ENCODE peak calls at places on chromosomes 4 and X, in ten cellular contexts. D, V, Q, C, X, E, F, M, S and T are unnamed samples. For H3K4me1 and H3K36me3, the result is how much of the 10 kb centered on the place peaks cover.

GRCh38 chrX:17030092-17030491 is 83.6 kb downstream of the REPS2 start:
- DNase-seq in X (no peak), V (no peak), Q (no peak), M (no peak), S (no peak), D (no peak), E (no peak), C (no peak), F (no peak), T (no peak)

GRCh38 chr4:169117591-169118081 is 107.6 kb upstream of the CBR4 start:
- DNase-seq in Q (no peak), M (no peak), X (no peak), C (peak), D (no peak), V (no peak), E (no peak), F (peak), S (no peak), T (no peak)

GRCh38 chrX:132023896-132024386 is 839 bp downstream of the STK26 start:
- DNase-seq in F (no peak), E (no peak), S (peak), C (no peak), X (no peak), Q (peak), V (peak), D (no peak), M (no peak), T (peak)

GRCh38 chrX:107549504-107549903 is 78.8 kb upstream of the PRPS1 start:
- DNase-seq in F (no peak), X (no peak), E (no peak), M (no peak), S (no peak), Q (no peak), C (no peak), V (no peak), D (no peak), T (no peak)

GRCh38 chr4:153440475-153440874 is 25.7 kb upstream of the TMEM131L start:
- DNase-seq in F (no peak), E (no peak), M (no peak), D (no peak), S (no peak), X (no peak), Q (no peak), C (no peak), V (no peak), T (no peak)

GRCh38 chr4:40931238-40931637 is 181.5 kb downstream of the NSUN7 start:
- DNase-seq in E (no peak), F (no peak), C (no peak), M (no peak), D (no peak), V (no peak), X (no peak), Q (no peak), S (no peak), T (no peak)

GRCh38 chrX:150899191-150899757 is 806 bp upstream of the CD99L2 start:
- DNase-seq in D (peak), Q (no peak), F (peak), S (peak), M (peak), X (no peak), E (peak), C (no peak), V (no peak), T (peak)

GRCh38 chr4:103030791-103031190 is 11.3 kb upstream of the SLC9B1 start:
- DNase-seq in E (no peak), D (no peak), C (no peak), Q (no peak), M (no peak), S (no peak), F (no peak), X (no peak), V (no peak), T (no peak)

GRCh38 chr4:76977731-76978350 is 28.3 kb downstream of the SEPTIN11 start:
- DNase-seq in V (no peak), E (no peak), C (no peak), X (peak), F (peak), S (no peak), D (no peak), M (no peak), Q (no peak), T (no peak)

GRCh38 chr4:122692641-122693520 is 39.6 kb upstream of the BBS12 start:
- DNase-seq in M (no peak), E (no peak), X (no peak), F (peak), V (no peak), Q (no peak), D (no peak), C (no peak), S (no peak), T (no peak)

GRCh38 chr4:113355550-113356371 is 306.3 kb downstream of the ANK2 start:
- DNase-seq in C (no peak), V (peak), Q (no peak), E (no peak), D (no peak), X (no peak), S (no peak), M (no peak), F (peak), T (peak)

GRCh38 chrX:16138108-16138427 is 14.7 kb downstream of the GRPR start:
- DNase-seq in V (no peak), D (no peak), C (no peak), M (no peak), F (no peak), E (no peak), Q (no peak), S (peak), X (no peak), T (no peak)

GRCh38 chrX:136710324-136710951 is 62.5 kb downstream of the CD40LG start:
- DNase-seq in X (no peak), D (no peak), S (no peak), C (no peak), Q (no peak), V (no peak), E (no peak), M (no peak), F (peak), T (no peak)

GRCh38 chr4:87734936-87735335 is 64.4 kb upstream of the IBSP start:
- DNase-seq in F (no peak), M (no peak), X (no peak), D (no peak), S (no peak), V (no peak), Q (no peak), C (no peak), E (no peak), T (no peak)

GRCh38 chr4:183550345-183551080 is 45.7 kb downstream of the ING2 start:
- DNase-seq in S (no peak), M (no peak), V (no peak), D (no peak), Q (no peak), X (no peak), F (no peak), C (no peak), E (no peak), T (no peak)

GRCh38 chr4:143183513-143184216 is 1.1 kb upstream of the USP38 start:
- DNase-seq in S (no peak), Q (no peak), V (no peak), E (no peak), D (no peak), X (no peak), M (no peak), C (no peak), F (no peak), T (no peak)

GRCh38 chr4:78298618-78299017 is 241.5 kb downstream of the FRAS1 start:
- DNase-seq in E (no peak), V (no peak), X (no peak), C (no peak), S (no peak), D (no peak), M (no peak), Q (no peak), F (peak), T (no peak)

GRCh38 chr4:184104419-184105101 is 113.1 kb downstream of the ENPP6 start:
- DNase-seq in M (no peak), F (no peak), C (no peak), S (no peak), D (no peak), X (no peak), Q (no peak), E (no peak), V (no peak), T (no peak)

GRCh38 chr4:37388672-37389368 is 144.3 kb downstream of the NWD2 start:
- DNase-seq in C (no peak), Q (no peak), D (no peak), E (no peak), X (no peak), F (no peak), M (no peak), V (no peak), S (peak), T (no peak)

GRCh38 chrX:41984628-41985027 is 61.3 kb upstream of the CASK start:
- DNase-seq in Q (no peak), E (no peak), C (no peak), F (no peak), M (no peak), X (no peak), S (no peak), D (no peak), V (no peak), T (no peak)

GRCh38 chrX:18643853-18644252 is 28.1 kb downstream of the RS1 start:
- DNase-seq in E (no peak), F (no peak), M (no peak), V (no peak), D (no peak), C (no peak), X (no peak), S (no peak), Q (no peak), T (no peak)

GRCh38 chr4:112213850-112214249 is 17.7 kb upstream of the AP1AR start:
- DNase-seq in Q (no peak), V (no peak), X (no peak), C (no peak), E (no peak), S (no peak), D (no peak), F (peak), M (no peak), T (no peak)

GRCh38 chrX:49701948-49702347 is 6.2 kb upstream of the PAGE1 start:
- DNase-seq in S (no peak), Q (no peak), X (no peak), E (no peak), V (no peak), D (no peak), F (no peak), C (no peak), M (no peak), T (no peak)

GRCh38 chr4:133146192-133146573 is 2.9 kb upstream of the PCDH10 start:
- DNase-seq in M (no peak), X (no peak), S (no peak), F (no peak), D (no peak), E (no peak), Q (no peak), V (no peak), C (no peak), T (no peak)

GRCh38 chrX:9757366-9757765 is 8.3 kb downstream of the GPR143 start:
- DNase-seq in X (no peak), C (no peak), D (no peak), S (no peak), V (no peak), E (no peak), Q (no peak), F (no peak), M (no peak), T (no peak)

GRCh38 chrX:72020788-72021187 is 110.1 kb downstream of the NHSL2 start:
- DNase-seq in D (no peak), X (no peak), E (no peak), Q (no peak), C (no peak), S (no peak), F (no peak), M (no peak), V (no peak), T (no peak)

GRCh38 chr4:73099143-73099542 is 29.6 kb upstream of the COX18 start:
- DNase-seq in D (no peak), F (no peak), M (no peak), V (no peak), Q (no peak), E (no peak), X (no peak), C (no peak), S (no peak), T (no peak)

GRCh38 chrX:10017866-10018265 is 50.7 kb downstream of the CLDN34 start:
- DNase-seq in E (no peak), X (no peak), F (peak), V (no peak), S (no peak), C (no peak), M (no peak), D (no peak), Q (no peak), T (no peak)

GRCh38 chr4:6324999-6325790 is 55.5 kb downstream of the WFS1 start:
- DNase-seq in E (no peak), F (no peak), C (no peak), M (peak), S (peak), V (no peak), X (no peak), D (peak), Q (no peak), T (no peak)

GRCh38 chr4:2932951-2933565 is 30.1 kb downstream of the NOP14 start:
- DNase-seq in C (no peak), S (no peak), X (no peak), E (peak), V (no peak), M (no peak), Q (no peak), D (no peak), F (no peak), T (peak)
- H3K4me1 ChIP-seq in C (under half), S (under half), X (under half), E (under half), V (half or more), M (half or more), Q (under half), D (under half), F (under half), T (half or more)

GRCh38 chrX:38878674-38879375 is 77.6 kb downstream of the MID1IP1 start:
- DNase-seq in D (no peak), C (no peak), E (no peak), M (no peak), X (no peak), Q (no peak), V (no peak), F (no peak), S (no peak), T (no peak)
- H3K36me3 ChIP-seq in D (under half), C (under half), E (under half), M (under half), X (under half), Q (under half), V (under half), F (under half), S (under half), T (under half)

GRCh38 chr4:13299343-13299742 is 184.8 kb downstream of the RAB28 start:
- DNase-seq in V (no peak), M (no peak), E (no peak), D (no peak), S (no peak), F (no peak), Q (no peak), C (no peak), X (no peak), T (no peak)
- H3K27ac ChIP-seq in V (no peak), M (no peak), E (no peak), D (no peak), S (no peak), F (no peak), Q (no peak), C (no peak), X (no peak), T (no peak)

DNA sequence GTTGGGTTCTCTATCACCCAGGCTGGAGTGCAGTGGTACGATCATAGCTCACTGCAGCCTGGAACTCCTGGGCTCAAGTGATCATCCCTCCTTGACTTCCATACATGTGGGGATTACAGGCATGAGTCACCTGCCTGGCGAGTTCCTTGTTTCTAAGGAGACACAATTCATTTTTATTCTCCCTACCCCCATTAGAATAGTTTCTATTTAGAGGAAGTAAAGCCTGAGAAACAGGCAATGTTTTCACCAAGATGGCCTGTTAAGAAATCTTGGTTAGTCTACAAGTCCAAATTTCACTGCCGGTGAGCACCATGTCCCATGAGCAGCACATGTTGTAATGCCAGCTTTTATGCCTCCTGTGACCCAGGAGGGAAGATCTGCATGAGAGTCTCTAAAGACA is 5.7 kb downstream of the CYBB start:
- DNase-seq in S (no peak), F (no peak), M (no peak), C (no peak), X (no peak), Q (no peak), V (no peak), D (no peak), E (no peak), T (no peak)
- H3K4me1 ChIP-seq in S (under half), F (under half), M (under half), C (under half), X (under half), Q (under half), V (under half), D (under half), E (under half), T (under half)